ENCODE peak calls at places on chromosomes 1 and 21, in nine cellular contexts. M is stimulated activated CD8-positive, alpha-beta memory T cell treated with anti-CD3 and anti-CD28 coated beads, Interleukin-15, amount 100 ng/mL, for 24 hours; J is Kasumi-1; L is AG08395; C is CD8-positive, alpha-beta T cell; Q is SW480; P is activated CD8-positive, alpha-beta T cell treated with anti-CD3 and anti-CD28 coated beads, Interleukin-2, amount 10 ng/mL, durations not matched to agents 7 days and 5 days; D is GM13977; T is OCI-M1. K is an unnamed sample.

GRCh38 chr1:176033474-176033873 is 173.6 kb downstream of the COP1 start:
- DNase-seq in J (no peak), D (no peak), Q (no peak), P (no peak), T (no peak), C (no peak), L (peak), M (no peak), K (no peak)

GRCh38 chr1:40379785-40380452 is 6.4 kb downstream of the SMAP2 start:
- DNase-seq in T (peak), J (no peak), D (no peak), C (no peak), M (no peak), Q (no peak), L (peak), P (no peak), K (no peak)

GRCh38 chr1:47187226-47187925 is 2.5 kb downstream of the PDZK1IP1 start:
- DNase-seq in D (no peak), L (no peak), Q (no peak), J (no peak), M (no peak), P (peak), C (no peak), T (no peak), K (no peak)

GRCh38 chr1:77438239-77438913 is 156.6 kb downstream of the AK5 start:
- DNase-seq in Q (no peak), J (no peak), C (no peak), M (no peak), P (no peak), D (no peak), L (peak), T (peak), K (no peak)

GRCh38 chr1:24751833-24752232 is 6.6 kb downstream of the CLIC4 start:
- DNase-seq in C (no peak), D (no peak), J (no peak), T (no peak), M (no peak), L (no peak), P (no peak), Q (no peak), K (no peak)

GRCh38 chr1:45522324-45523104 is 830 bp upstream of the PRDX1 start:
- DNase-seq in C (no peak), L (peak), D (peak), M (no peak), P (no peak), Q (peak), T (no peak), J (no peak), K (no peak)

GRCh38 chr1:102191723-102192122 is 195.0 kb upstream of the OLFM3 start:
- DNase-seq in C (no peak), J (peak), P (no peak), L (no peak), Q (peak), D (peak), T (peak), M (no peak), K (peak)

GRCh38 chr1:92515796-92516201 is 29.1 kb upstream of the GFI1 start:
- DNase-seq in T (peak), P (no peak), M (no peak), L (no peak), D (no peak), J (peak), Q (peak), C (no peak), K (no peak)

GRCh38 chr21:28605138-28605537 is 387.5 kb downstream of the LTN1 start:
- DNase-seq in T (peak), Q (no peak), P (peak), C (peak), L (no peak), M (no peak), J (no peak), D (no peak), K (no peak)

GRCh38 chr1:85437139-85437538 is 27.8 kb downstream of the DDAH1 start:
- DNase-seq in D (no peak), Q (no peak), M (no peak), L (no peak), C (no peak), P (no peak), T (no peak), J (no peak), K (no peak)

GRCh38 chr1:186272486-186272885 is 102.6 kb downstream of the TPR start:
- DNase-seq in D (no peak), Q (no peak), L (no peak), M (no peak), P (no peak), T (peak), C (no peak), J (no peak), K (no peak)

GRCh38 chr1:220701974-220702373 is 11.8 kb downstream of the C1orf115 start:
- DNase-seq in M (no peak), L (no peak), P (no peak), D (peak), T (peak), J (no peak), Q (no peak), C (no peak), K (no peak)